ENCODE peak calls at places on chromosomes 2 and 18, in ten cellular contexts. Z is HL-60, T is spleen, G is upper lobe of left lung, Q is HepG2, A is HCT116, L is K562, P is H1, U is breast epithelium, W is stomach. V is an unnamed sample.
A peak's percentile ranks its signal among the peaks of the same experiment; 100 is the strongest.

GRCh38 chr2:236794074-236794473 is 224.4 kb downstream of the ACKR3 start:
- DNase-seq in Z (no peak), Q (no peak), W (no peak), T (no peak), P (no peak), G (no peak), L (no peak), U (no peak), A (no peak), V (no peak)

GRCh38 chr2:58204195-58204959 is 36.7 kb downstream of the FANCL start:
- DNase-seq in G (no peak), U (no peak), L (no peak), P (no peak), A (no peak), Z (no peak), Q (peak; percentile 93), T (no peak), W (no peak), V (no peak)

GRCh38 chr2:239606955-239607794 is 206.4 kb upstream of the HDAC4 start:
- DNase-seq in L (no peak), Z (peak; percentile 31), G (no peak), P (no peak), U (no peak), A (no peak), W (no peak), Q (no peak), T (no peak), V (no peak)

GRCh38 chr2:85976106-85976920 is 87.5 kb upstream of the ST3GAL5 start:
- DNase-seq in A (no peak), P (peak; percentile 14), W (peak; percentile 31), Q (no peak), G (no peak), Z (no peak), L (no peak), T (peak; percentile 50), U (no peak), V (no peak)

GRCh38 chr18:21056545-21056944 is 55.1 kb downstream of the ROCK1 start:
- DNase-seq in P (no peak), L (no peak), W (no peak), G (no peak), U (no peak), A (no peak), Z (no peak), T (no peak), Q (no peak), V (no peak)

GRCh38 chr2:219851169-219851568 is 223.7 kb downstream of the SLC4A3 start:
- DNase-seq in L (no peak), G (no peak), Z (no peak), Q (no peak), W (no peak), A (no peak), T (no peak), U (no peak), P (peak; percentile 59), V (no peak)

GRCh38 chr2:9266711-9267110 is 60.1 kb downstream of the ASAP2 start:
- DNase-seq in W (no peak), Z (no peak), Q (no peak), G (no peak), A (no peak), U (no peak), L (no peak), T (no peak), P (no peak), V (no peak)

GRCh38 chr2:1972428-1972827 is 228.1 kb upstream of the PXDN start:
- DNase-seq in U (no peak), G (no peak), P (peak; percentile 41), A (no peak), Z (no peak), T (no peak), Q (no peak), L (no peak), W (no peak), V (peak; percentile 94)

GRCh38 chr2:42673989-42674564 is 89.9 kb downstream of the OXER1 start:
- DNase-seq in L (no peak), P (no peak), W (no peak), U (no peak), T (no peak), Z (no peak), Q (peak; percentile 86), G (no peak), A (no peak), V (no peak)

GRCh38 chr2:10448646-10449480 is 736 bp upstream of the ODC1 start:
- DNase-seq in G (peak; percentile 99), P (peak; percentile 88), Q (peak; percentile 90), U (peak; percentile 61), L (peak; percentile 95), T (peak; percentile 98), Z (peak; percentile 94), W (peak; percentile 94), A (peak; percentile 77), V (no peak)

GRCh38 chr2:233803292-233803911 is 25.3 kb downstream of the MROH2A start:
- DNase-seq in T (peak; percentile 35), W (peak; percentile 10), Q (no peak), P (peak; percentile 7), Z (no peak), L (no peak), G (no peak), U (no peak), A (no peak), V (no peak)

GRCh38 chr2:73907840-73908452 is 15.1 kb downstream of the ACTG2 start:
- DNase-seq in W (no peak), Z (peak; percentile 13), T (no peak), A (no peak), L (peak; percentile 73), Q (peak; percentile 37), G (no peak), U (no peak), P (peak; percentile 64), V (no peak)

GRCh38 chr2:73910873-73911547 is 15.7 kb upstream of the DGUOK start:
- DNase-seq in G (no peak), U (no peak), A (no peak), T (no peak), L (no peak), P (no peak), Z (no peak), W (no peak), Q (no peak), V (no peak)

GRCh38 chr2:73906847-73907505 is 14.2 kb downstream of the ACTG2 start:
- DNase-seq in W (no peak), L (no peak), T (no peak), U (no peak), P (no peak), Q (no peak), G (no peak), A (no peak), Z (no peak), V (no peak)

GRCh38 chr2:73911548-73912208 is 15.0 kb upstream of the DGUOK start:
- DNase-seq in P (no peak), W (no peak), T (no peak), Z (no peak), G (no peak), Q (no peak), L (no peak), U (no peak), A (no peak), V (no peak)

GRCh38 chr2:73908689-73909652 is 16.2 kb downstream of the ACTG2 start:
- DNase-seq in G (no peak), U (no peak), P (no peak), Q (no peak), A (no peak), Z (no peak), L (no peak), W (no peak), T (no peak), V (no peak)
- TF ChIP-seq POLR2AphosphoS5 in G (no peak), U (no peak), P (no peak), Q (no peak), A (no peak), Z (no peak), L (no peak), W (no peak), T (no peak), V (no peak)

GRCh38 chr2:119549236-119549635 is 5.0 kb downstream of the CFAP221 start:
- DNase-seq in U (no peak), Z (no peak), W (no peak), A (no peak), Q (no peak), G (no peak), P (no peak), L (no peak), T (no peak), V (no peak)
- TF ChIP-seq POLR2AphosphoS5 in U (no peak), Z (no peak), W (no peak), A (no peak), Q (no peak), G (no peak), P (no peak), L (no peak), T (no peak), V (no peak)

GRCh38 chr2:3604207-3604877 is 9.4 kb downstream of the COLEC11 start:
- DNase-seq in T (peak; percentile 71), W (no peak), L (no peak), Z (no peak), P (peak; percentile 40), G (peak; percentile 50), A (no peak), Q (no peak), U (no peak), V (no peak)

GRCh38 chr2:3606028-3606369 is 11.1 kb downstream of the COLEC11 start:
- DNase-seq in A (no peak), T (peak; percentile 73), W (no peak), G (no peak), U (no peak), Z (no peak), L (no peak), P (no peak), Q (no peak), V (no peak)

GRCh38 chr2:3603536-3604206 is 8.8 kb downstream of the COLEC11 start:
- DNase-seq in Z (no peak), Q (no peak), L (no peak), A (no peak), U (no peak), G (no peak), W (no peak), T (peak; percentile 71), P (no peak), V (no peak)

GRCh38 chr2:3606370-3607124 is 11.6 kb downstream of the COLEC11 start:
- DNase-seq in A (no peak), Q (no peak), W (peak; percentile 22), P (peak; percentile 39), L (no peak), Z (no peak), G (peak; percentile 77), T (peak; percentile 75), U (no peak), V (no peak)

GRCh38 chr2:3605013-3605961 is 10.4 kb downstream of the COLEC11 start:
- DNase-seq in Z (peak; percentile 65), Q (peak; percentile 83), W (no peak), T (peak; percentile 81), G (peak; percentile 53), P (peak; percentile 39), L (peak; percentile 87), A (peak; percentile 82), U (no peak), V (peak; percentile 24)
- TF ChIP-seq POLR2AphosphoS5 in Z (no peak), Q (peak; percentile 75), W (no peak), T (no peak), G (no peak), P (no peak), L (no peak), A (peak; percentile 64), U (no peak), V (no peak)

DNA sequence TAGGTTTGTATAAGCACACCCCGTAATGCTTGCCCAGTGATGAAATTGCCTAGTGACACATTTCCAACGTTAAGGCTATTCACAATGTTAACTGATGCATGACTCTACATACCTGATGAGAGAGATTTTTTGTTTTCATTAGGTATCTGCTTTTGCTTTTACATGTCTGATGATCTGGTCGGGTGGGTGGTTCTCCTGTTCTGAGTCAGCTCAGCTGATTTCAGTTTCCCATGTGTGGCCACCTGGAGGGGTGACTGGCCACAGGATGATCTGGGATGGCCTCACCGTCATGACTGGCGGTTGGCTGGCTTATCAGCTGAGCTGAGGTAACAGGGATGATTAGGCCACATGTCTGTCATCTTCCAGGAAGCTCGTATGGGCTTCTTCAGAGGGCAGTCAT is 33.8 kb upstream of the ACYP2 start:
- DNase-seq in L (peak; percentile 86), U (no peak), P (no peak), G (no peak), W (no peak), Z (no peak), A (no peak), Q (no peak), T (no peak), V (no peak)
- TF ChIP-seq POLR2AphosphoS5 in L (peak; percentile 48), U (no peak), P (no peak), G (no peak), W (no peak), Z (no peak), A (no peak), Q (no peak), T (no peak), V (no peak)

V was measured in SK-N-MC.